ENCODE peak calls at places on chromosomes 13 and 19, in nine cellular contexts. One of them, this sample, is unnamed.

GRCh38 chr13:73059460-73060250 is 850 bp downstream of the KLF5 start:
- DNase-seq in tibial artery: peak
- DNase-seq in CD4-positive, alpha-beta T cell: peak
- DNase-seq in coronary artery: no peak
- DNase-seq in right atrium auricular region: no peak
- DNase-seq in HCT116: no peak
- DNase-seq in substantia nigra: peak
- DNase-seq in brain microvascular endothelial cell: no peak
- DNase-seq in iPS DF 6.9: no peak
- DNase-seq in this sample: no peak

GRCh38 chr13:30928971-30929370 is 3.5 kb upstream of the TEX26 start:
- DNase-seq in tibial artery: no peak
- DNase-seq in CD4-positive, alpha-beta T cell: no peak
- DNase-seq in coronary artery: no peak
- DNase-seq in right atrium auricular region: no peak
- DNase-seq in HCT116: no peak
- DNase-seq in substantia nigra: no peak
- DNase-seq in brain microvascular endothelial cell: no peak
- DNase-seq in iPS DF 6.9: no peak
- DNase-seq in this sample: no peak

GRCh38 chr19:17997969-17998826 is 9.8 kb upstream of the ARRDC2 start:
- DNase-seq in tibial artery: peak
- DNase-seq in CD4-positive, alpha-beta T cell: no peak
- DNase-seq in coronary artery: peak
- DNase-seq in right atrium auricular region: no peak
- DNase-seq in HCT116: peak
- DNase-seq in substantia nigra: no peak
- DNase-seq in brain microvascular endothelial cell: no peak
- DNase-seq in iPS DF 6.9: no peak
- DNase-seq in this sample: no peak

GRCh38 chr19:14408641-14409120 is 10.5 kb downstream of the DDX39A start:
- DNase-seq in tibial artery: no peak
- DNase-seq in CD4-positive, alpha-beta T cell: no peak
- DNase-seq in coronary artery: no peak
- DNase-seq in right atrium auricular region: no peak
- DNase-seq in HCT116: no peak
- DNase-seq in substantia nigra: no peak
- DNase-seq in brain microvascular endothelial cell: no peak
- DNase-seq in iPS DF 6.9: no peak
- DNase-seq in this sample: no peak

GRCh38 chr13:94759120-94759728 is 46.9 kb upstream of the SOX21 start:
- DNase-seq in tibial artery: no peak
- DNase-seq in CD4-positive, alpha-beta T cell: no peak
- DNase-seq in coronary artery: no peak
- DNase-seq in right atrium auricular region: no peak
- DNase-seq in HCT116: no peak
- DNase-seq in substantia nigra: no peak
- DNase-seq in brain microvascular endothelial cell: no peak
- DNase-seq in iPS DF 6.9: no peak
- DNase-seq in this sample: no peak

GRCh38 chr13:97108535-97108910 is 113.6 kb upstream of the MBNL2 start:
- DNase-seq in tibial artery: no peak
- DNase-seq in CD4-positive, alpha-beta T cell: no peak
- DNase-seq in coronary artery: no peak
- DNase-seq in right atrium auricular region: no peak
- DNase-seq in HCT116: no peak
- DNase-seq in substantia nigra: no peak
- DNase-seq in brain microvascular endothelial cell: peak
- DNase-seq in iPS DF 6.9: no peak
- DNase-seq in this sample: no peak

GRCh38 chr19:31629936-31630335 is 280.7 kb upstream of the TSHZ3 start:
- DNase-seq in tibial artery: no peak
- DNase-seq in CD4-positive, alpha-beta T cell: no peak
- DNase-seq in coronary artery: peak
- DNase-seq in right atrium auricular region: no peak
- DNase-seq in HCT116: no peak
- DNase-seq in substantia nigra: no peak
- DNase-seq in brain microvascular endothelial cell: no peak
- DNase-seq in iPS DF 6.9: no peak
- DNase-seq in this sample: no peak

GRCh38 chr19:2168619-2169424 is 5.1 kb downstream of the DOT1L start:
- DNase-seq in tibial artery: peak
- DNase-seq in CD4-positive, alpha-beta T cell: no peak
- DNase-seq in coronary artery: peak
- DNase-seq in right atrium auricular region: peak
- DNase-seq in HCT116: peak
- DNase-seq in substantia nigra: peak
- DNase-seq in brain microvascular endothelial cell: peak
- DNase-seq in iPS DF 6.9: no peak
- DNase-seq in this sample: peak

GRCh38 chr13:77865588-77865987 is 53.0 kb downstream of the EDNRB start:
- DNase-seq in tibial artery: no peak
- DNase-seq in CD4-positive, alpha-beta T cell: no peak
- DNase-seq in coronary artery: no peak
- DNase-seq in right atrium auricular region: no peak
- DNase-seq in HCT116: no peak
- DNase-seq in substantia nigra: no peak
- DNase-seq in brain microvascular endothelial cell: no peak
- DNase-seq in iPS DF 6.9: no peak
- DNase-seq in this sample: no peak

GRCh38 chr13:95267662-95268369 is 33.4 kb downstream of the ABCC4 start:
- DNase-seq in tibial artery: no peak
- DNase-seq in CD4-positive, alpha-beta T cell: no peak
- DNase-seq in coronary artery: no peak
- DNase-seq in right atrium auricular region: no peak
- DNase-seq in HCT116: no peak
- DNase-seq in substantia nigra: no peak
- DNase-seq in brain microvascular endothelial cell: peak
- DNase-seq in iPS DF 6.9: no peak
- DNase-seq in this sample: no peak

GRCh38 chr13:62537593-62537992 is 1121.9 kb upstream of the PCDH20 start:
- DNase-seq in tibial artery: no peak
- DNase-seq in CD4-positive, alpha-beta T cell: no peak
- DNase-seq in coronary artery: no peak
- DNase-seq in right atrium auricular region: no peak
- DNase-seq in HCT116: no peak
- DNase-seq in substantia nigra: no peak
- DNase-seq in brain microvascular endothelial cell: no peak
- DNase-seq in iPS DF 6.9: no peak
- DNase-seq in this sample: no peak

GRCh38 chr13:35857769-35858168 is 273.4 kb downstream of the DCLK1 start:
- DNase-seq in tibial artery: no peak
- DNase-seq in CD4-positive, alpha-beta T cell: no peak
- DNase-seq in coronary artery: no peak
- DNase-seq in right atrium auricular region: no peak
- DNase-seq in HCT116: no peak
- DNase-seq in substantia nigra: no peak
- DNase-seq in brain microvascular endothelial cell: peak
- DNase-seq in iPS DF 6.9: peak
- DNase-seq in this sample: no peak

GRCh38 chr13:43333176-43333575 is 309.8 kb downstream of the DNAJC15 start:
- DNase-seq in tibial artery: no peak
- DNase-seq in CD4-positive, alpha-beta T cell: no peak
- DNase-seq in coronary artery: no peak
- DNase-seq in right atrium auricular region: no peak
- DNase-seq in HCT116: no peak
- DNase-seq in substantia nigra: no peak
- DNase-seq in brain microvascular endothelial cell: no peak
- DNase-seq in iPS DF 6.9: no peak
- DNase-seq in this sample: peak

GRCh38 chr13:91112878-91113277 is 234.6 kb upstream of the MIR17HG start:
- DNase-seq in tibial artery: no peak
- DNase-seq in CD4-positive, alpha-beta T cell: no peak
- DNase-seq in coronary artery: no peak
- DNase-seq in right atrium auricular region: no peak
- DNase-seq in HCT116: no peak
- DNase-seq in substantia nigra: no peak
- DNase-seq in brain microvascular endothelial cell: no peak
- DNase-seq in iPS DF 6.9: no peak
- DNase-seq in this sample: no peak

GRCh38 chr19:19335408-19336158 is 15.0 kb downstream of the MAU2 start:
- DNase-seq in tibial artery: no peak
- DNase-seq in CD4-positive, alpha-beta T cell: no peak
- DNase-seq in coronary artery: no peak
- DNase-seq in right atrium auricular region: no peak
- DNase-seq in HCT116: no peak
- DNase-seq in substantia nigra: no peak
- DNase-seq in brain microvascular endothelial cell: no peak
- DNase-seq in iPS DF 6.9: no peak
- DNase-seq in this sample: no peak

GRCh38 chr19:1471514-1472107 is 7.4 kb downstream of the C19orf25 start:
- DNase-seq in tibial artery: no peak
- DNase-seq in CD4-positive, alpha-beta T cell: no peak
- DNase-seq in coronary artery: no peak
- DNase-seq in right atrium auricular region: no peak
- DNase-seq in HCT116: no peak
- DNase-seq in substantia nigra: peak
- DNase-seq in brain microvascular endothelial cell: no peak
- DNase-seq in iPS DF 6.9: no peak
- DNase-seq in this sample: no peak

GRCh38 chr13:97228850-97229521 is 6.9 kb downstream of the MBNL2 start:
- DNase-seq in tibial artery: no peak
- DNase-seq in CD4-positive, alpha-beta T cell: no peak
- DNase-seq in coronary artery: no peak
- DNase-seq in right atrium auricular region: no peak
- DNase-seq in HCT116: no peak
- DNase-seq in substantia nigra: no peak
- DNase-seq in brain microvascular endothelial cell: peak
- DNase-seq in iPS DF 6.9: no peak
- DNase-seq in this sample: no peak

GRCh38 chr13:113722921-113723320 is 36.1 kb upstream of the TMEM255B start:
- DNase-seq in tibial artery: no peak
- DNase-seq in CD4-positive, alpha-beta T cell: no peak
- DNase-seq in coronary artery: no peak
- DNase-seq in right atrium auricular region: no peak
- DNase-seq in HCT116: no peak
- DNase-seq in substantia nigra: no peak
- DNase-seq in brain microvascular endothelial cell: no peak
- DNase-seq in iPS DF 6.9: no peak
- DNase-seq in this sample: no peak

GRCh38 chr19:50020481-50020880 is 4.7 kb downstream of the VRK3 start:
- DNase-seq in tibial artery: no peak
- DNase-seq in CD4-positive, alpha-beta T cell: no peak
- DNase-seq in coronary artery: no peak
- DNase-seq in right atrium auricular region: no peak
- DNase-seq in HCT116: no peak
- DNase-seq in substantia nigra: no peak
- DNase-seq in brain microvascular endothelial cell: no peak
- DNase-seq in iPS DF 6.9: no peak
- DNase-seq in this sample: no peak

GRCh38 chr19:29515233-29515619 is 10.6 kb upstream of the VSTM2B start:
- DNase-seq in tibial artery: no peak
- DNase-seq in CD4-positive, alpha-beta T cell: no peak
- DNase-seq in coronary artery: no peak
- DNase-seq in right atrium auricular region: no peak
- DNase-seq in HCT116: no peak
- DNase-seq in substantia nigra: no peak
- DNase-seq in brain microvascular endothelial cell: no peak
- DNase-seq in iPS DF 6.9: no peak
- DNase-seq in this sample: no peak
- H3K27ac ChIP-seq in tibial artery: no peak
- H3K27ac ChIP-seq in CD4-positive, alpha-beta T cell: no peak
- H3K27ac ChIP-seq in coronary artery: no peak
- H3K27ac ChIP-seq in right atrium auricular region: no peak
- H3K27ac ChIP-seq in HCT116: no peak
- H3K27ac ChIP-seq in substantia nigra: no peak
- H3K27ac ChIP-seq in brain microvascular endothelial cell: no peak
- H3K27ac ChIP-seq in iPS DF 6.9: no peak
- H3K27ac ChIP-seq in this sample: no peak

GRCh38 chr13:60398949-60399589 is 2.0 kb downstream of the TDRD3 start:
- DNase-seq in tibial artery: no peak
- DNase-seq in CD4-positive, alpha-beta T cell: no peak
- DNase-seq in coronary artery: no peak
- DNase-seq in right atrium auricular region: no peak
- DNase-seq in HCT116: no peak
- DNase-seq in substantia nigra: no peak
- DNase-seq in brain microvascular endothelial cell: no peak
- DNase-seq in iPS DF 6.9: no peak
- DNase-seq in this sample: no peak

GRCh38 chr13:60396008-60396782 is 825 bp upstream of the TDRD3 start:
- DNase-seq in tibial artery: peak
- DNase-seq in CD4-positive, alpha-beta T cell: peak
- DNase-seq in coronary artery: peak
- DNase-seq in right atrium auricular region: peak
- DNase-seq in HCT116: peak
- DNase-seq in substantia nigra: peak
- DNase-seq in brain microvascular endothelial cell: peak
- DNase-seq in iPS DF 6.9: no peak
- DNase-seq in this sample: peak

GRCh38 chr13:60396783-60397692 is at the start of gene TDRD3:
- DNase-seq in tibial artery: peak
- DNase-seq in CD4-positive, alpha-beta T cell: peak
- DNase-seq in coronary artery: peak
- DNase-seq in right atrium auricular region: peak
- DNase-seq in HCT116: peak
- DNase-seq in substantia nigra: peak
- DNase-seq in brain microvascular endothelial cell: peak
- DNase-seq in iPS DF 6.9: no peak
- DNase-seq in this sample: peak

GRCh38 chr13:60397693-60398437 is 845 bp downstream of the TDRD3 start:
- DNase-seq in tibial artery: peak
- DNase-seq in CD4-positive, alpha-beta T cell: peak
- DNase-seq in coronary artery: peak
- DNase-seq in right atrium auricular region: peak
- DNase-seq in HCT116: no peak
- DNase-seq in substantia nigra: peak
- DNase-seq in brain microvascular endothelial cell: peak
- DNase-seq in iPS DF 6.9: no peak
- DNase-seq in this sample: no peak

GRCh38 chr13:60398438-60398891 is 1.4 kb downstream of the TDRD3 start:
- DNase-seq in tibial artery: no peak
- DNase-seq in CD4-positive, alpha-beta T cell: no peak
- DNase-seq in coronary artery: no peak
- DNase-seq in right atrium auricular region: no peak
- DNase-seq in HCT116: no peak
- DNase-seq in substantia nigra: no peak
- DNase-seq in brain microvascular endothelial cell: no peak
- DNase-seq in iPS DF 6.9: no peak
- DNase-seq in this sample: no peak
- H3K27ac ChIP-seq in tibial artery: peak
- H3K27ac ChIP-seq in CD4-positive, alpha-beta T cell: no peak
- H3K27ac ChIP-seq in coronary artery: peak
- H3K27ac ChIP-seq in right atrium auricular region: peak
- H3K27ac ChIP-seq in HCT116: peak
- H3K27ac ChIP-seq in substantia nigra: peak
- H3K27ac ChIP-seq in brain microvascular endothelial cell: peak
- H3K27ac ChIP-seq in iPS DF 6.9: no peak
- H3K27ac ChIP-seq in this sample: peak

GRCh38 chr13:24269803-24270202 is 39.6 kb upstream of the C1QTNF9 start:
- DNase-seq in tibial artery: no peak
- DNase-seq in CD4-positive, alpha-beta T cell: no peak
- DNase-seq in coronary artery: peak
- DNase-seq in right atrium auricular region: peak
- DNase-seq in HCT116: no peak
- DNase-seq in substantia nigra: no peak
- DNase-seq in brain microvascular endothelial cell: no peak
- DNase-seq in iPS DF 6.9: no peak
- DNase-seq in this sample: no peak
- H3K27ac ChIP-seq in tibial artery: no peak
- H3K27ac ChIP-seq in CD4-positive, alpha-beta T cell: peak
- H3K27ac ChIP-seq in coronary artery: no peak
- H3K27ac ChIP-seq in right atrium auricular region: no peak
- H3K27ac ChIP-seq in HCT116: no peak
- H3K27ac ChIP-seq in substantia nigra: no peak
- H3K27ac ChIP-seq in brain microvascular endothelial cell: no peak
- H3K27ac ChIP-seq in iPS DF 6.9: no peak
- H3K27ac ChIP-seq in this sample: no peak

GRCh38 chr19:15550847-15551182 is 42.5 kb downstream of the CYP4F22 start:
- DNase-seq in tibial artery: no peak
- DNase-seq in CD4-positive, alpha-beta T cell: no peak
- DNase-seq in coronary artery: no peak
- DNase-seq in right atrium auricular region: no peak
- DNase-seq in HCT116: no peak
- DNase-seq in substantia nigra: no peak
- DNase-seq in brain microvascular endothelial cell: no peak
- DNase-seq in iPS DF 6.9: no peak
- DNase-seq in this sample: no peak
- H3K27ac ChIP-seq in tibial artery: no peak
- H3K27ac ChIP-seq in CD4-positive, alpha-beta T cell: no peak
- H3K27ac ChIP-seq in coronary artery: no peak
- H3K27ac ChIP-seq in right atrium auricular region: no peak
- H3K27ac ChIP-seq in HCT116: peak
- H3K27ac ChIP-seq in substantia nigra: no peak
- H3K27ac ChIP-seq in brain microvascular endothelial cell: no peak
- H3K27ac ChIP-seq in iPS DF 6.9: no peak
- H3K27ac ChIP-seq in this sample: no peak

This sample was measured in epithelial cell of prostate.